ENCODE peak calls at places on chromosomes 16 and 17, in five cellular contexts. C is body of pancreas; D is upper lobe of left lung; F is activated naive CD8-positive, alpha-beta T cell treated with anti-CD3 and anti-CD28 coated beads, Interleukin-2, amount 50 U/mL, for 24 hours; G is CD4-positive, CD25-positive, alpha-beta regulatory T cell. V is an unnamed sample.

GRCh38 chr16:81638286-81638945 is 140.7 kb upstream of the PLCG2 start:
- ATAC-seq in D (no peak), F (no peak), G (no peak), C (no peak), V (no peak)

GRCh38 chr17:76032780-76033108 is 5.6 kb upstream of the EVPL start:
- ATAC-seq in D (no peak), G (no peak), F (no peak), C (peak; percentile 57), V (no peak)

GRCh38 chr16:24203675-24204074 is 52.5 kb upstream of the CACNG3 start:
- ATAC-seq in F (no peak), D (no peak), G (no peak), C (no peak), V (no peak)

GRCh38 chr16:75139498-75139897 is 8.8 kb upstream of the ZFP1 start:
- ATAC-seq in G (no peak), D (no peak), F (no peak), C (no peak), V (no peak)

GRCh38 chr16:58510776-58511628 is 4.3 kb upstream of the SETD6 start:
- ATAC-seq in C (no peak), F (no peak), D (no peak), G (no peak), V (no peak)

GRCh38 chr17:56358651-56359050 is 205.4 kb downstream of the ANKFN1 start:
- ATAC-seq in D (no peak), F (no peak), C (no peak), G (no peak), V (no peak)

GRCh38 chr16:85759631-85760419 is 8.9 kb upstream of the C16orf74 start:
- ATAC-seq in C (peak; percentile 42), G (no peak), F (no peak), D (peak; percentile 62), V (peak; percentile 62)

GRCh38 chr17:28975031-28975430 is 23.7 kb upstream of the PHF12 start:
- ATAC-seq in D (no peak), G (no peak), F (no peak), C (no peak), V (no peak)

GRCh38 chr16:88651276-88651988 is 579 bp upstream of the CYBA start:
- ATAC-seq in F (peak; percentile 92), C (peak; percentile 54), G (peak; percentile 74), D (peak; percentile 28), V (peak; percentile 2)

GRCh38 chr17:17044846-17045561 is 2.7 kb downstream of the MPRIP start:
- ATAC-seq in G (no peak), C (no peak), D (peak; percentile 24), F (no peak), V (peak; percentile 66)

GRCh38 chr16:89098767-89099430 is 5.2 kb downstream of the ACSF3 start:
- ATAC-seq in C (no peak), D (no peak), G (no peak), F (no peak), V (no peak)

V was measured in SK-N-SH treated with all-trans-retinoic acid at 6 μM for 48 hours.